ENCODE peak calls at places on chromosome 11, in five cellular contexts. One of them, this sample, is unnamed.

GRCh38 chr11:87491381-87491780 is 453.6 kb downstream of the TMEM135 start:
- DNase-seq in NCI-H2081: no peak
- DNase-seq in AG04450: no peak
- DNase-seq in T-cell: no peak
- DNase-seq in Calu3: no peak
- DNase-seq in this sample: no peak

GRCh38 chr11:125170001-125170405 is 5.5 kb downstream of the PKNOX2 start:
- DNase-seq in NCI-H2081: no peak
- DNase-seq in AG04450: no peak
- DNase-seq in T-cell: no peak
- DNase-seq in Calu3: no peak
- DNase-seq in this sample: no peak

GRCh38 chr11:65552413-65552951 is 5.7 kb downstream of the LTBP3 start:
- DNase-seq in NCI-H2081: no peak
- DNase-seq in AG04450: no peak
- DNase-seq in T-cell: no peak
- DNase-seq in Calu3: no peak
- DNase-seq in this sample: no peak

GRCh38 chr11:75673977-75674582 is 5.2 kb upstream of the MAP6 start:
- DNase-seq in NCI-H2081: no peak
- DNase-seq in AG04450: no peak
- DNase-seq in T-cell: no peak
- DNase-seq in Calu3: no peak
- DNase-seq in this sample: no peak

GRCh38 chr11:115477410-115477809 is 26.8 kb downstream of the CADM1 start:
- DNase-seq in NCI-H2081: no peak
- DNase-seq in AG04450: no peak
- DNase-seq in T-cell: no peak
- DNase-seq in Calu3: no peak
- DNase-seq in this sample: no peak

GRCh38 chr11:42951266-42951665 is 360.5 kb upstream of the API5 start:
- DNase-seq in NCI-H2081: no peak
- DNase-seq in AG04450: no peak
- DNase-seq in T-cell: no peak
- DNase-seq in Calu3: no peak
- DNase-seq in this sample: no peak

GRCh38 chr11:36015806-36016205 is 71.9 kb downstream of the LDLRAD3 start:
- DNase-seq in NCI-H2081: no peak
- DNase-seq in AG04450: no peak
- DNase-seq in T-cell: no peak
- DNase-seq in Calu3: no peak
- DNase-seq in this sample: no peak

GRCh38 chr11:109490953-109491733 is 69.2 kb downstream of the C11orf87 start:
- DNase-seq in NCI-H2081: no peak
- DNase-seq in AG04450: no peak
- DNase-seq in T-cell: no peak
- DNase-seq in Calu3: no peak
- DNase-seq in this sample: no peak

This sample was measured in CD4-positive, alpha-beta T cell.